ENCODE peak calls at places on chromosome 13, in seven cellular contexts. G is T-helper 17 cell, C is ecto neural progenitor cell, Z is RWPE1, B is T follicular helper cell, I is left lung, D is psoas muscle. Q is an unnamed sample.

GRCh38 chr13:92158335-92158734 is 759.9 kb downstream of the GPC5 start:
- DNase-seq in G (no peak), C (no peak), Z (no peak), B (no peak), I (no peak), D (no peak), Q (no peak)

GRCh38 chr13:55266644-55267043 is 1874.1 kb upstream of the PRR20A start:
- DNase-seq in G (no peak), C (no peak), Z (no peak), B (no peak), I (no peak), D (no peak), Q (no peak)

GRCh38 chr13:27622102-27622820 is 569 bp downstream of the POLR1D start:
- DNase-seq in G (no peak), C (no peak), Z (no peak), B (no peak), I (no peak), D (no peak), Q (peak)

GRCh38 chr13:74015137-74015536 is 119.1 kb downstream of the KLF12 start:
- DNase-seq in G (no peak), C (no peak), Z (peak), B (no peak), I (no peak), D (no peak), Q (no peak)

GRCh38 chr13:47459512-47459911 is 541.6 kb downstream of the SUCLA2 start:
- DNase-seq in G (no peak), C (no peak), Z (no peak), B (no peak), I (no peak), D (no peak), Q (no peak)

GRCh38 chr13:110305949-110306339 is 1.0 kb downstream of the COL4A1 start:
- DNase-seq in G (no peak), C (no peak), Z (no peak), B (no peak), I (no peak), D (no peak), Q (no peak)

GRCh38 chr13:113646921-113647340 is 11.1 kb downstream of the ATP4B start:
- DNase-seq in G (no peak), C (no peak), Z (no peak), B (no peak), I (no peak), D (no peak), Q (no peak)

GRCh38 chr13:41311607-41312500 is 787 bp downstream of the NAA16 start:
- DNase-seq in G (peak), C (no peak), Z (peak), B (peak), I (peak), D (peak), Q (peak)

GRCh38 chr13:105497597-105497996 is 1037.9 kb downstream of the EFNB2 start:
- DNase-seq in G (no peak), C (no peak), Z (peak), B (no peak), I (no peak), D (no peak), Q (no peak)

Q was measured in posterior cingulate gyrus.